ENCODE peak calls at places on chromosome 17, in nine cellular contexts. One of them, this sample, is unnamed.

GRCh38 chr17:78257810-78258322 is 26.4 kb downstream of the TMEM235 start:
- DNase-seq in left kidney: peak; percentile 66
- DNase-seq in tibial nerve: no peak
- DNase-seq in tibial artery: no peak
- DNase-seq in astrocyte of the hippocampus: no peak
- DNase-seq in naive thymus-derived CD8-positive, alpha-beta T cell: peak; percentile 21
- DNase-seq in testis: no peak
- DNase-seq in HFF-Myc: no peak
- DNase-seq in nucleus accumbens: no peak
- DNase-seq in this sample: no peak

GRCh38 chr17:14101976-14102375 is 32.7 kb downstream of the COX10 start:
- DNase-seq in left kidney: no peak
- DNase-seq in tibial nerve: no peak
- DNase-seq in tibial artery: no peak
- DNase-seq in astrocyte of the hippocampus: no peak
- DNase-seq in naive thymus-derived CD8-positive, alpha-beta T cell: no peak
- DNase-seq in testis: no peak
- DNase-seq in HFF-Myc: no peak
- DNase-seq in nucleus accumbens: peak; percentile 22
- DNase-seq in this sample: no peak

GRCh38 chr17:6080711-6081430 is 10.7 kb downstream of the WSCD1 start:
- DNase-seq in left kidney: no peak
- DNase-seq in tibial nerve: no peak
- DNase-seq in tibial artery: no peak
- DNase-seq in astrocyte of the hippocampus: no peak
- DNase-seq in naive thymus-derived CD8-positive, alpha-beta T cell: no peak
- DNase-seq in testis: no peak
- DNase-seq in HFF-Myc: no peak
- DNase-seq in nucleus accumbens: no peak
- DNase-seq in this sample: no peak

GRCh38 chr17:1764274-1764673 is 2.4 kb downstream of the SERPINF1 start:
- DNase-seq in left kidney: peak; percentile 51
- DNase-seq in tibial nerve: peak; percentile 82
- DNase-seq in tibial artery: peak; percentile 90
- DNase-seq in astrocyte of the hippocampus: peak; percentile 38
- DNase-seq in naive thymus-derived CD8-positive, alpha-beta T cell: peak; percentile 60
- DNase-seq in testis: peak; percentile 84
- DNase-seq in HFF-Myc: peak; percentile 80
- DNase-seq in nucleus accumbens: no peak
- DNase-seq in this sample: no peak

GRCh38 chr17:3032258-3033247 is 30.9 kb downstream of the OR1D5 start:
- DNase-seq in left kidney: no peak
- DNase-seq in tibial nerve: no peak
- DNase-seq in tibial artery: peak; percentile 58
- DNase-seq in astrocyte of the hippocampus: no peak
- DNase-seq in naive thymus-derived CD8-positive, alpha-beta T cell: no peak
- DNase-seq in testis: no peak
- DNase-seq in HFF-Myc: no peak
- DNase-seq in nucleus accumbens: no peak
- DNase-seq in this sample: no peak

GRCh38 chr17:37024181-37024637 is 75.5 kb downstream of the AATF start:
- DNase-seq in left kidney: no peak
- DNase-seq in tibial nerve: no peak
- DNase-seq in tibial artery: no peak
- DNase-seq in astrocyte of the hippocampus: peak; percentile 67
- DNase-seq in naive thymus-derived CD8-positive, alpha-beta T cell: no peak
- DNase-seq in testis: no peak
- DNase-seq in HFF-Myc: no peak
- DNase-seq in nucleus accumbens: no peak
- DNase-seq in this sample: no peak

GRCh38 chr17:61362852-61363600 is 36.6 kb upstream of the TBX2 start:
- DNase-seq in left kidney: peak; percentile 23
- DNase-seq in tibial nerve: no peak
- DNase-seq in tibial artery: no peak
- DNase-seq in astrocyte of the hippocampus: no peak
- DNase-seq in naive thymus-derived CD8-positive, alpha-beta T cell: no peak
- DNase-seq in testis: no peak
- DNase-seq in HFF-Myc: no peak
- DNase-seq in nucleus accumbens: no peak
- DNase-seq in this sample: no peak

GRCh38 chr17:55770220-55770870 is 19.5 kb downstream of the PCTP start:
- DNase-seq in left kidney: peak; percentile 80
- DNase-seq in tibial nerve: no peak
- DNase-seq in tibial artery: no peak
- DNase-seq in astrocyte of the hippocampus: peak; percentile 59
- DNase-seq in naive thymus-derived CD8-positive, alpha-beta T cell: no peak
- DNase-seq in testis: no peak
- DNase-seq in HFF-Myc: no peak
- DNase-seq in nucleus accumbens: no peak
- DNase-seq in this sample: peak; percentile 63

GRCh38 chr17:51951737-51952136 is 206.8 kb downstream of the CA10 start:
- DNase-seq in left kidney: no peak
- DNase-seq in tibial nerve: no peak
- DNase-seq in tibial artery: no peak
- DNase-seq in astrocyte of the hippocampus: no peak
- DNase-seq in naive thymus-derived CD8-positive, alpha-beta T cell: no peak
- DNase-seq in testis: no peak
- DNase-seq in HFF-Myc: no peak
- DNase-seq in nucleus accumbens: no peak
- DNase-seq in this sample: no peak

GRCh38 chr17:48335858-48336500 is 94.0 kb downstream of the SKAP1 start:
- DNase-seq in left kidney: peak; percentile 86
- DNase-seq in tibial nerve: no peak
- DNase-seq in tibial artery: no peak
- DNase-seq in astrocyte of the hippocampus: peak; percentile 74
- DNase-seq in naive thymus-derived CD8-positive, alpha-beta T cell: no peak
- DNase-seq in testis: no peak
- DNase-seq in HFF-Myc: peak; percentile 60
- DNase-seq in nucleus accumbens: no peak
- DNase-seq in this sample: peak; percentile 80

GRCh38 chr17:77451894-77452852 is 311.4 kb downstream of the SEC14L1 start:
- DNase-seq in left kidney: peak; percentile 93
- DNase-seq in tibial nerve: peak; percentile 67
- DNase-seq in tibial artery: peak; percentile 84
- DNase-seq in astrocyte of the hippocampus: peak; percentile 89
- DNase-seq in naive thymus-derived CD8-positive, alpha-beta T cell: no peak
- DNase-seq in testis: peak; percentile 80
- DNase-seq in HFF-Myc: no peak
- DNase-seq in nucleus accumbens: peak; percentile 68
- DNase-seq in this sample: peak; percentile 58

GRCh38 chr17:1713878-1714487 is 3.8 kb upstream of the TLCD2 start:
- DNase-seq in left kidney: peak; percentile 88
- DNase-seq in tibial nerve: no peak
- DNase-seq in tibial artery: peak; percentile 70
- DNase-seq in astrocyte of the hippocampus: peak; percentile 66
- DNase-seq in naive thymus-derived CD8-positive, alpha-beta T cell: no peak
- DNase-seq in testis: no peak
- DNase-seq in HFF-Myc: no peak
- DNase-seq in nucleus accumbens: no peak
- DNase-seq in this sample: peak; percentile 7

GRCh38 chr17:22506231-22506630 is 813.9 kb downstream of the KCNJ18 start:
- DNase-seq in left kidney: no peak
- DNase-seq in tibial nerve: no peak
- DNase-seq in tibial artery: no peak
- DNase-seq in astrocyte of the hippocampus: no peak
- DNase-seq in naive thymus-derived CD8-positive, alpha-beta T cell: no peak
- DNase-seq in testis: no peak
- DNase-seq in HFF-Myc: no peak
- DNase-seq in nucleus accumbens: no peak
- DNase-seq in this sample: no peak

GRCh38 chr17:63365366-63366237 is 80.5 kb downstream of the CYB561 start:
- DNase-seq in left kidney: no peak
- DNase-seq in tibial nerve: no peak
- DNase-seq in tibial artery: no peak
- DNase-seq in astrocyte of the hippocampus: no peak
- DNase-seq in naive thymus-derived CD8-positive, alpha-beta T cell: no peak
- DNase-seq in testis: no peak
- DNase-seq in HFF-Myc: no peak
- DNase-seq in nucleus accumbens: no peak
- DNase-seq in this sample: no peak

GRCh38 chr17:6163632-6164319 is 93.6 kb downstream of the WSCD1 start:
- DNase-seq in left kidney: no peak
- DNase-seq in tibial nerve: no peak
- DNase-seq in tibial artery: no peak
- DNase-seq in astrocyte of the hippocampus: peak; percentile 79
- DNase-seq in naive thymus-derived CD8-positive, alpha-beta T cell: no peak
- DNase-seq in testis: no peak
- DNase-seq in HFF-Myc: peak; percentile 2
- DNase-seq in nucleus accumbens: no peak
- DNase-seq in this sample: no peak

GRCh38 chr17:65684631-65685030 is 123.2 kb upstream of the AXIN2 start:
- DNase-seq in left kidney: no peak
- DNase-seq in tibial nerve: no peak
- DNase-seq in tibial artery: no peak
- DNase-seq in astrocyte of the hippocampus: no peak
- DNase-seq in naive thymus-derived CD8-positive, alpha-beta T cell: no peak
- DNase-seq in testis: no peak
- DNase-seq in HFF-Myc: no peak
- DNase-seq in nucleus accumbens: no peak
- DNase-seq in this sample: no peak

GRCh38 chr17:48892940-48893645 is 506 bp downstream of the ATP5MC1 start:
- DNase-seq in left kidney: no peak
- DNase-seq in tibial nerve: no peak
- DNase-seq in tibial artery: no peak
- DNase-seq in astrocyte of the hippocampus: no peak
- DNase-seq in naive thymus-derived CD8-positive, alpha-beta T cell: peak; percentile 8
- DNase-seq in testis: no peak
- DNase-seq in HFF-Myc: no peak
- DNase-seq in nucleus accumbens: no peak
- DNase-seq in this sample: no peak

GRCh38 chr17:5922476-5922875 is 147.7 kb upstream of the WSCD1 start:
- DNase-seq in left kidney: no peak
- DNase-seq in tibial nerve: no peak
- DNase-seq in tibial artery: no peak
- DNase-seq in astrocyte of the hippocampus: no peak
- DNase-seq in naive thymus-derived CD8-positive, alpha-beta T cell: no peak
- DNase-seq in testis: no peak
- DNase-seq in HFF-Myc: no peak
- DNase-seq in nucleus accumbens: no peak
- DNase-seq in this sample: no peak

GRCh38 chr17:42399121-42399520 is 10.9 kb upstream of the STAT3 start:
- DNase-seq in left kidney: no peak
- DNase-seq in tibial nerve: no peak
- DNase-seq in tibial artery: no peak
- DNase-seq in astrocyte of the hippocampus: no peak
- DNase-seq in naive thymus-derived CD8-positive, alpha-beta T cell: no peak
- DNase-seq in testis: no peak
- DNase-seq in HFF-Myc: no peak
- DNase-seq in nucleus accumbens: no peak
- DNase-seq in this sample: no peak

GRCh38 chr17:45575126-45575885 is 84.8 kb upstream of the PLEKHM1 start:
- DNase-seq in left kidney: no peak
- DNase-seq in tibial nerve: no peak
- DNase-seq in tibial artery: no peak
- DNase-seq in astrocyte of the hippocampus: no peak
- DNase-seq in naive thymus-derived CD8-positive, alpha-beta T cell: no peak
- DNase-seq in testis: no peak
- DNase-seq in HFF-Myc: no peak
- DNase-seq in nucleus accumbens: no peak
- DNase-seq in this sample: no peak

GRCh38 chr17:233473-233941 is 52.1 kb upstream of the DOC2B start:
- DNase-seq in left kidney: no peak
- DNase-seq in tibial nerve: no peak
- DNase-seq in tibial artery: peak; percentile 60
- DNase-seq in astrocyte of the hippocampus: no peak
- DNase-seq in naive thymus-derived CD8-positive, alpha-beta T cell: no peak
- DNase-seq in testis: no peak
- DNase-seq in HFF-Myc: no peak
- DNase-seq in nucleus accumbens: no peak
- DNase-seq in this sample: no peak

GRCh38 chr17:9037741-9038140 is 16.4 kb downstream of the NTN1 start:
- DNase-seq in left kidney: no peak
- DNase-seq in tibial nerve: no peak
- DNase-seq in tibial artery: no peak
- DNase-seq in astrocyte of the hippocampus: no peak
- DNase-seq in naive thymus-derived CD8-positive, alpha-beta T cell: no peak
- DNase-seq in testis: no peak
- DNase-seq in HFF-Myc: no peak
- DNase-seq in nucleus accumbens: no peak
- DNase-seq in this sample: no peak

GRCh38 chr17:62807812-62808575 is at the start of gene MARCHF10:
- DNase-seq in left kidney: peak; percentile 91
- DNase-seq in tibial nerve: no peak
- DNase-seq in tibial artery: no peak
- DNase-seq in astrocyte of the hippocampus: peak; percentile 62
- DNase-seq in naive thymus-derived CD8-positive, alpha-beta T cell: peak; percentile 30
- DNase-seq in testis: peak; percentile 65
- DNase-seq in HFF-Myc: no peak
- DNase-seq in nucleus accumbens: peak; percentile 39
- DNase-seq in this sample: peak; percentile 70

GRCh38 chr17:31690118-31690517 is 168.9 kb downstream of the COPRS start:
- DNase-seq in left kidney: no peak
- DNase-seq in tibial nerve: no peak
- DNase-seq in tibial artery: no peak
- DNase-seq in astrocyte of the hippocampus: peak; percentile 58
- DNase-seq in naive thymus-derived CD8-positive, alpha-beta T cell: no peak
- DNase-seq in testis: no peak
- DNase-seq in HFF-Myc: no peak
- DNase-seq in nucleus accumbens: no peak
- DNase-seq in this sample: no peak

GRCh38 chr17:78267257-78268073 is 36.0 kb downstream of the TMEM235 start:
- DNase-seq in left kidney: peak; percentile 63
- DNase-seq in tibial nerve: no peak
- DNase-seq in tibial artery: no peak
- DNase-seq in astrocyte of the hippocampus: no peak
- DNase-seq in naive thymus-derived CD8-positive, alpha-beta T cell: no peak
- DNase-seq in testis: no peak
- DNase-seq in HFF-Myc: no peak
- DNase-seq in nucleus accumbens: no peak
- DNase-seq in this sample: no peak

GRCh38 chr17:7856081-7856791 is 1.1 kb downstream of the NAA38 start:
- DNase-seq in left kidney: peak; percentile 76
- DNase-seq in tibial nerve: peak; percentile 35
- DNase-seq in tibial artery: peak; percentile 81
- DNase-seq in astrocyte of the hippocampus: no peak
- DNase-seq in naive thymus-derived CD8-positive, alpha-beta T cell: peak; percentile 28
- DNase-seq in testis: peak; percentile 50
- DNase-seq in HFF-Myc: no peak
- DNase-seq in nucleus accumbens: no peak
- DNase-seq in this sample: no peak

GRCh38 chr17:38674013-38674748 is 576 bp downstream of the EPOP start:
- DNase-seq in left kidney: peak; percentile 46
- DNase-seq in tibial nerve: no peak
- DNase-seq in tibial artery: no peak
- DNase-seq in astrocyte of the hippocampus: no peak
- DNase-seq in naive thymus-derived CD8-positive, alpha-beta T cell: peak; percentile 19
- DNase-seq in testis: no peak
- DNase-seq in HFF-Myc: no peak
- DNase-seq in nucleus accumbens: no peak
- DNase-seq in this sample: no peak

GRCh38 chr17:49223517-49224197 is 6.9 kb downstream of the PHOSPHO1 start:
- DNase-seq in left kidney: peak; percentile 76
- DNase-seq in tibial nerve: peak; percentile 58
- DNase-seq in tibial artery: no peak
- DNase-seq in astrocyte of the hippocampus: peak; percentile 49
- DNase-seq in naive thymus-derived CD8-positive, alpha-beta T cell: peak; percentile 63
- DNase-seq in testis: peak; percentile 75
- DNase-seq in HFF-Myc: no peak
- DNase-seq in nucleus accumbens: no peak
- DNase-seq in this sample: no peak

GRCh38 chr17:61338874-61339478 is 60.7 kb upstream of the TBX2 start:
- DNase-seq in left kidney: no peak
- DNase-seq in tibial nerve: no peak
- DNase-seq in tibial artery: no peak
- DNase-seq in astrocyte of the hippocampus: no peak
- DNase-seq in naive thymus-derived CD8-positive, alpha-beta T cell: no peak
- DNase-seq in testis: no peak
- DNase-seq in HFF-Myc: no peak
- DNase-seq in nucleus accumbens: no peak
- DNase-seq in this sample: no peak

GRCh38 chr17:67441052-67441738 is 64.1 kb downstream of the PITPNC1 start:
- DNase-seq in left kidney: no peak
- DNase-seq in tibial nerve: no peak
- DNase-seq in tibial artery: no peak
- DNase-seq in astrocyte of the hippocampus: peak; percentile 70
- DNase-seq in naive thymus-derived CD8-positive, alpha-beta T cell: peak; percentile 71
- DNase-seq in testis: no peak
- DNase-seq in HFF-Myc: peak; percentile 37
- DNase-seq in nucleus accumbens: no peak
- DNase-seq in this sample: no peak

GRCh38 chr17:50269477-50270429 is 4.5 kb upstream of the TMEM92 start:
- DNase-seq in left kidney: peak; percentile 82
- DNase-seq in tibial nerve: peak; percentile 91
- DNase-seq in tibial artery: peak; percentile 88
- DNase-seq in astrocyte of the hippocampus: peak; percentile 85
- DNase-seq in naive thymus-derived CD8-positive, alpha-beta T cell: peak; percentile 34
- DNase-seq in testis: peak; percentile 87
- DNase-seq in HFF-Myc: peak; percentile 85
- DNase-seq in nucleus accumbens: peak; percentile 42
- DNase-seq in this sample: peak; percentile 18